ENCODE peak calls at places on chromosomes 13 and 19, in nine cellular contexts. Z is fibroblast of mammary gland; X is ovary; J is ascending aorta; S is RWPE2; N is H1; O is vagina; W is CD8-positive, alpha-beta T cell; B is stomach. D is an unnamed sample.

GRCh38 chr13:80237646-80238045 is 103.3 kb downstream of the SPRY2 start:
- DNase-seq in Z (peak; percentile 10), X (no peak), J (no peak), S (no peak), N (no peak), O (no peak), W (no peak), B (no peak), D (no peak)

GRCh38 chr13:39036212-39036611 is 1.7 kb downstream of the PROSER1 start:
- DNase-seq in Z (no peak), X (no peak), J (no peak), S (no peak), N (no peak), O (no peak), W (no peak), B (no peak), D (peak; percentile 48)

GRCh38 chr13:106534844-106535551 is 464 bp downstream of the EFNB2 start:
- DNase-seq in Z (peak; percentile 27), X (peak; percentile 13), J (no peak), S (no peak), N (no peak), O (no peak), W (peak; percentile 31), B (peak; percentile 35), D (no peak)

GRCh38 chr13:48038763-48039162 is 1.2 kb downstream of the NUDT15 start:
- DNase-seq in Z (no peak), X (no peak), J (no peak), S (no peak), N (no peak), O (no peak), W (no peak), B (no peak), D (peak; percentile 32)

GRCh38 chr13:84445776-84446175 is 563.5 kb upstream of the SLITRK1 start:
- DNase-seq in Z (peak; percentile 23), X (no peak), J (no peak), S (peak; percentile 72), N (no peak), O (no peak), W (no peak), B (no peak), D (peak; percentile 94)

GRCh38 chr19:6213696-6214585 is 65.8 kb downstream of the MLLT1 start:
- DNase-seq in Z (no peak), X (no peak), J (no peak), S (peak; percentile 34), N (no peak), O (no peak), W (no peak), B (no peak), D (no peak)

GRCh38 chr19:23916991-23917390 is 2.3 kb downstream of the ZNF726 start:
- DNase-seq in Z (peak; percentile 47), X (no peak), J (no peak), S (no peak), N (no peak), O (no peak), W (no peak), B (no peak), D (peak; percentile 56)

GRCh38 chr19:56476671-56477428 is at the start of gene ZNF667:
- DNase-seq in Z (peak; percentile 55), X (no peak), J (no peak), S (no peak), N (no peak), O (no peak), W (peak; percentile 45), B (no peak), D (peak; percentile 42)

GRCh38 chr13:110617326-110618072 is 2.2 kb downstream of the NAXD start:
- DNase-seq in Z (peak; percentile 91), X (peak; percentile 76), J (no peak), S (no peak), N (no peak), O (no peak), W (no peak), B (peak; percentile 85), D (peak; percentile 66)

GRCh38 chr13:110618167-110618566 is 2.8 kb downstream of the NAXD start:
- DNase-seq in Z (no peak), X (no peak), J (no peak), S (no peak), N (no peak), O (no peak), W (no peak), B (no peak), D (no peak)

GRCh38 chr13:110615322-110616102 is at the start of gene NAXD:
- DNase-seq in Z (peak; percentile 94), X (peak; percentile 93), J (peak; percentile 67), S (peak; percentile 92), N (peak; percentile 63), O (no peak), W (peak; percentile 68), B (peak; percentile 95), D (peak; percentile 91)

GRCh38 chr13:110615005-110615321 is 382 bp upstream of the NAXD start:
- DNase-seq in Z (no peak), X (no peak), J (no peak), S (no peak), N (no peak), O (no peak), W (no peak), B (no peak), D (no peak)

GRCh38 chr13:110616103-110617101 is 1.1 kb downstream of the NAXD start:
- DNase-seq in Z (peak; percentile 86), X (peak; percentile 39), J (peak; percentile 38), S (no peak), N (no peak), O (no peak), W (peak; percentile 28), B (peak; percentile 55), D (peak; percentile 82)
- TF ChIP-seq CTCF in Z (no peak), X (no peak), J (no peak), S (no peak), N (no peak), O (no peak), W (no peak), B (no peak), D (no peak)

GRCh38 chr13:41590643-41591042 is 133.3 kb downstream of the RGCC start:
- DNase-seq in Z (no peak), X (no peak), J (no peak), S (no peak), N (no peak), O (no peak), W (no peak), B (no peak), D (peak; percentile 91)
- H3K4me3 ChIP-seq in Z (no peak overlapping the region), X (no peak overlapping the region), J (no peak overlapping the region), S (no peak overlapping the region), N (no peak overlapping the region), O (no peak overlapping the region), W (no peak overlapping the region), B (no peak overlapping the region), D (no peak overlapping the region)

GRCh38 chr13:46754812-46755211 is 42.1 kb downstream of the ESD start:
- DNase-seq in Z (no peak), X (no peak), J (no peak), S (no peak), N (no peak), O (no peak), W (no peak), B (no peak), D (no peak)

GRCh38 chr13:46753137-46753536 is 43.8 kb downstream of the ESD start:
- DNase-seq in Z (no peak), X (no peak), J (no peak), S (no peak), N (no peak), O (no peak), W (no peak), B (no peak), D (no peak)

GRCh38 chr13:46749951-46750350 is 47.0 kb downstream of the ESD start:
- DNase-seq in Z (no peak), X (no peak), J (no peak), S (no peak), N (no peak), O (no peak), W (no peak), B (no peak), D (no peak)

GRCh38 chr13:46753917-46754316 is 43.0 kb downstream of the ESD start:
- DNase-seq in Z (no peak), X (no peak), J (no peak), S (no peak), N (no peak), O (no peak), W (no peak), B (no peak), D (no peak)

DNA sequence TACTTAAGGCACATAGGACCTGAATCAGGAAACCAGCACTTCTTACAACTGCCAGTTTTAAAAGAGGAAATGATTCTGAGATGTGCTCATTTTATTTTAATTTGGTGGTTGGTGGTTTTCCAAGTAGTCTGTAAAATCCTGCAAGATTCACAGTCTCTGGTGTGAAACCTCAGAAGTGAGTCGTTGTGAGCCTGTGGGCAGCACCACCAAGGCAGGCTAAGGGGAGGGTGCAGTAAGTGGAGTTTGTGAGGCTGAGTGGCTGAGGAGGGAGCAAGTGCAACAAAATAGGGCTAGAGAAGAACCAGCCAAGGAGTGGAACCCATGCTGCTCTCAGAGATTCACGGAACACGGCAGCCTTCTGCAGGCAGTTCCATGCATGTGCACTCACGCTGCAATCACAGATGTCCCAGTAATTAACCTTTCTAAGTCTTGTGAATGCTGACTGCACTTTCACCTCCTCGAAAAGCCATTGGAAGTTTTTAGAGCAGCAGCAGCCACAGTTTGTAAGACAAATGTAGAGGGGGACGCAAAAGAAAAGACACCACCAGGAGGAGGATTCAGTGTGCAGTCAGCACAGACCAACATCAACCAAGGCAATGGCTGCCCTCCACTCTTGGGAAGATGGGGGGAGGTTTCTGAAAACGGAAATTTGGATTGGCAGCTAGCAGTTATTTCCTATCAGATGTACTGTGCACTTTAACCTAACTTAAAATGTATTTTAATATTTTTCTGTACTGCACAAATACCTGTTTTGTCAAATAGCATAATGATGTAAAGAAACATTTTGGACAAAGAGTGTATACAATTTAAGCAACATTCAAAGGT is 44.9 kb downstream of the ESD start:
- DNase-seq in Z (peak; percentile 13), X (no peak), J (no peak), S (no peak), N (no peak), O (no peak), W (peak; percentile 48), B (no peak), D (no peak)
- TF ChIP-seq CTCF in Z (no peak), X (no peak), J (no peak), S (no peak), N (no peak), O (no peak), W (no peak), B (no peak), D (no peak)

GRCh38 chr13:101416181-101417042 is at the start of gene NALCN:
- DNase-seq in Z (no peak), X (no peak), J (no peak), S (peak; percentile 51), N (no peak), O (no peak), W (no peak), B (no peak), D (peak; percentile 28)

GRCh38 chr13:101417501-101417900 is 1.2 kb upstream of the NALCN start:
- DNase-seq in Z (no peak), X (no peak), J (no peak), S (no peak), N (no peak), O (no peak), W (no peak), B (no peak), D (no peak)

GRCh38 chr13:101417043-101417406 is 717 bp upstream of the NALCN start:
- DNase-seq in Z (peak; percentile 55), X (no peak), J (no peak), S (no peak), N (no peak), O (no peak), W (no peak), B (no peak), D (peak; percentile 76)

GRCh38 chr13:101412076-101412475 is 4.2 kb downstream of the NALCN start:
- DNase-seq in Z (no peak), X (no peak), J (no peak), S (no peak), N (no peak), O (no peak), W (no peak), B (no peak), D (no peak)

GRCh38 chr13:101415358-101416174 is 742 bp downstream of the NALCN start:
- DNase-seq in Z (no peak), X (no peak), J (no peak), S (no peak), N (no peak), O (no peak), W (no peak), B (no peak), D (no peak)
- H3K4me3 ChIP-seq in Z (peak overlapping the region; percentile 63), X (peak overlapping the region; percentile 15), J (peak overlapping the region; percentile 71), S (peak overlapping the region; percentile 95), N (peak overlapping the region; percentile 51), O (peak overlapping the region; percentile 44), W (no peak overlapping the region), B (peak overlapping the region; percentile 59), D (peak overlapping the region; percentile 8)